ENCODE peak calls at places on chromosomes 13 and 19, in five cellular contexts. W, E, Z, F and B are unnamed samples.

GRCh38 chr13:97295279-97296182 is 73.4 kb downstream of the MBNL2 start:
- DNase-seq in F (no peak), E (peak; percentile 92), Z (no peak), W (no peak), B (peak; percentile 83)

GRCh38 chr19:58001895-58002369 is 688 bp downstream of the ZNF606 start:
- DNase-seq in W (no peak), Z (no peak), E (peak; percentile 5), F (peak; percentile 54), B (peak; percentile 49)

GRCh38 chr19:3880471-3881271 is at the start of gene ATCAY:
- DNase-seq in Z (peak; percentile 71), E (no peak), W (peak; percentile 76), F (peak; percentile 78), B (no peak)

GRCh38 chr13:79185580-79185979 is 220.5 kb downstream of the RBM26 start:
- DNase-seq in Z (no peak), W (no peak), E (no peak), F (no peak), B (no peak)

GRCh38 chr13:111883571-111884343 is 183.2 kb upstream of the SOX1 start:
- DNase-seq in F (no peak), E (no peak), Z (peak; percentile 28), W (no peak), B (no peak)

GRCh38 chr13:60226507-60226906 is 62.8 kb upstream of the DIAPH3 start:
- DNase-seq in Z (no peak), F (peak; percentile 65), W (peak; percentile 9), E (peak; percentile 47), B (peak; percentile 15)

GRCh38 chr13:107250626-107251025 is 682.7 kb upstream of the ARGLU1 start:
- DNase-seq in W (no peak), F (peak; percentile 39), Z (no peak), E (peak; percentile 22), B (peak; percentile 71)

GRCh38 chr13:20128459-20128927 is 32.4 kb downstream of the GJA3 start:
- DNase-seq in E (no peak), Z (no peak), W (no peak), F (no peak), B (no peak)

GRCh38 chr13:74103970-74104555 is 30.1 kb downstream of the KLF12 start:
- DNase-seq in E (no peak), W (no peak), F (no peak), Z (no peak), B (no peak)

DNA sequence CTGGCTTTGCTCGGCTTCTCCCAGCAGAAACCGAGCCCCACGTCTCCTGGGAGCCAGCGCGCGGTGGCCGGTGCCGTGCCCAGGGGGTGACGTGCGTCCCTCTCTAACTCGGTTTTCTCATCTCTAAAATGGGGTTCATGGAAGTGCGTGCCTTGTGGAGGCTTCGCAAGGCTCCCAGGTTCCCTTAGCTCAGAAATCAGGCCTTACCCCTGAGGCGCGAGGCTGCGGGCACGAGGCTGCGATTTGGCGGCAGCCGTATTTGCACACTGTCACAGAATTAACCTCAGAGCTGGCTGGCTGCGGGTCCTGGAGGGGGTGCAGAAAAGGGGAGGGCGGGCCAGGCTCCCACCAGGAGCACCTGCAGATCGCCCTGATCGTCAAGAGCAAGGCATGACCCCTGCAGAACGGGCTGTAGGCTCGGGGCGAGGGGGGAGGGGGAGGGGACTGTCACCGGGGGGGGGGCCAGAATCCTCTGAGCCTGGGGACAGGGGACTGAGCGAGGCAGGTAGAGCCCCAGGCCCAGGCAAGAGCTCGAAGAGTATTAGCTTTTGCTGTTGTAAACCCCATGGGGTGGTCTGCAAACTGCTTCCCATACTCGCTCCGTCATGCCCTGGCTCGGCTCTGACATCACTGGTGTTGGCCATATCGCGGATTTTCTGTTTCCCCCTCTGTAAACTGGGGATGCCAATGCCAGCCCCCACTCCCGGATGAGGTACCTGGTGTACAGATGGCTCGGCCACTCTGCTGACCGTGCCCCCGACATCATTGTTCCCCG is 62.2 kb downstream of the CCNE1 start:
- DNase-seq in W (no peak), F (no peak), Z (no peak), E (no peak), B (no peak)
- H3K4me3 ChIP-seq in W (peak overlapping the region; percentile 12), F (no peak overlapping the region), Z (no peak overlapping the region), E (no peak overlapping the region), B (peak overlapping the region; percentile 33)

GRCh38 chr19:10107254-10107653 is 1.1 kb downstream of the PPAN start:
- DNase-seq in W (no peak), E (no peak), Z (no peak), F (no peak), B (no peak)

GRCh38 chr19:10104665-10105221 is 1.4 kb upstream of the PPAN start:
- DNase-seq in W (no peak), Z (no peak), E (no peak), F (no peak), B (no peak)

GRCh38 chr19:10105241-10106099 is 692 bp upstream of the PPAN start:
- DNase-seq in E (no peak), F (no peak), W (no peak), Z (no peak), B (no peak)

GRCh38 chr19:10107817-10108367 is 1.7 kb downstream of the PPAN start:
- DNase-seq in E (no peak), Z (no peak), F (no peak), W (no peak), B (no peak)

GRCh38 chr19:10106100-10106936 is at the start of gene PPAN:
- DNase-seq in E (peak; percentile 98), W (peak; percentile 93), F (peak; percentile 99), Z (peak; percentile 97), B (peak; percentile 98)
- H2BK15ac ChIP-seq in E (no peak within 1 kb of the TSS), W (peak within 1 kb of the TSS; percentile 94), F (no peak within 1 kb of the TSS), Z (peak within 1 kb of the TSS; percentile 61), B (no peak within 1 kb of the TSS)

DNA sequence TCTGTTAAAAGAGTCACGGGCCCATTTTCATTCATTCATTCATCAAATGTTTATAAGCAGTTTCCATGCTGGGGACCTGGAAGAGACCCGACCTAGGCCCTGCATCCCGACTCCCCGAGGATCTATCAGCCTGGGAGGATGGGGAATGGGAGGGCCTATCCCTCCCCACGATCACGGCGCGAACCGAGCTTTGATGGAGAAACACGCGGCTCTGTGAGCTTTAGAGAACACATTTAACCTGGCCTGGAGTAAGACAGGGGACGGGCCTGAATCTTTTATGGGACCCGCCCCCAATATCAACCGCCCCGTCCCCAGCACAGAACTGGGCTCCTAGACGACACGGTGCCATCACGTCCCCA is 877 bp upstream of the EVI5L start:
- DNase-seq in W (no peak), Z (no peak), F (no peak), E (no peak), B (no peak)
- H3K4me3 ChIP-seq in W (peak overlapping the region; percentile 72), Z (peak overlapping the region; percentile 50), F (no peak overlapping the region), E (peak overlapping the region; percentile 28), B (peak overlapping the region; percentile 67)

GRCh38 chr13:33110713-33111413 is 94.6 kb downstream of the KL start:
- DNase-seq in Z (no peak), E (peak; percentile 56), W (no peak), F (no peak), B (no peak)
- H2BK15ac ChIP-seq in Z (no peak overlapping the region), E (peak overlapping the region; percentile 65), W (no peak overlapping the region), F (no peak overlapping the region), B (no peak overlapping the region)

GRCh38 chr13:96091932-96092253 is 2.0 kb downstream of the HS6ST3 start:
- DNase-seq in Z (no peak), W (no peak), F (peak; percentile 27), E (no peak), B (no peak)
- H3K4me3 ChIP-seq in Z (peak overlapping the region; percentile 68), W (peak overlapping the region; percentile 74), F (no peak overlapping the region), E (no peak overlapping the region), B (no peak overlapping the region)

DNA sequence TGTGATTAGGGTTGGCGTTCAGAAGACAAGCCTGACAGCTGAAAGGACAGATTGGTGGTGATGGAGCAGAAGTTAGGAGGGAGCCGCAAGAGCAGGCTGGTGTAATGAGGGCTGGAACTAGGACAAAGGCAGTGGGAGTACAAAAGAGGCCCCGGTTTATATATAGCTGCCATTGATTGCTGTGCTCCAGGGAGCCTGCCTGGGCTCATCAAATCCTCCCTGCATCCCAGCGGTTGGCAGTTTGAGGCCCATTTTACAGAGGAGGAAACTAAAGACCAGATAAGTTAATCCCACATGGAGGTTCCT is 123.7 kb downstream of the CACNA1A start:
- DNase-seq in Z (no peak), E (no peak), W (no peak), F (no peak), B (no peak)
- H2BK15ac ChIP-seq in Z (no peak overlapping the region), E (no peak overlapping the region), W (no peak overlapping the region), F (no peak overlapping the region), B (no peak overlapping the region)

GRCh38 chr19:17687857-17688784 is at the start of gene UNC13A:
- DNase-seq in Z (peak; percentile 98), F (peak; percentile 83), W (peak; percentile 79), E (peak; percentile 29), B (peak; percentile 41)
- H3K4me3 ChIP-seq in Z (peak within 1 kb of the TSS; percentile 72), F (peak within 1 kb of the TSS; percentile 66), W (peak within 1 kb of the TSS; percentile 63), E (no peak within 1 kb of the TSS), B (peak within 1 kb of the TSS; percentile 29)